ENCODE peak calls at places on chromosomes 13 and 19, in nine cellular contexts. One of them, this sample, is unnamed.

GRCh38 chr19:30371157-30371845 is 883 bp upstream of the ZNF536 start:
- DNase-seq in tibial nerve: no peak
- DNase-seq in PC-3: no peak
- DNase-seq in breast epithelium: no peak
- DNase-seq in CD8-positive, alpha-beta T cell: no peak
- DNase-seq in GM13977: no peak
- DNase-seq in AG09319: no peak
- DNase-seq in neural progenitor cell: no peak
- DNase-seq in K562: no peak
- DNase-seq in this sample: no peak

GRCh38 chr13:30846311-30846710 is 59.8 kb upstream of the MEDAG start:
- DNase-seq in AG09319: no peak
- DNase-seq in tibial nerve: no peak
- DNase-seq in K562: no peak
- DNase-seq in PC-3: no peak
- DNase-seq in breast epithelium: no peak
- DNase-seq in neural progenitor cell: no peak
- DNase-seq in GM13977: no peak
- DNase-seq in CD8-positive, alpha-beta T cell: no peak
- DNase-seq in this sample: no peak

GRCh38 chr13:49259586-49259985 is 11.9 kb downstream of the CDADC1 start:
- DNase-seq in K562: no peak
- DNase-seq in CD8-positive, alpha-beta T cell: no peak
- DNase-seq in GM13977: no peak
- DNase-seq in breast epithelium: no peak
- DNase-seq in PC-3: no peak
- DNase-seq in AG09319: no peak
- DNase-seq in neural progenitor cell: no peak
- DNase-seq in tibial nerve: no peak
- DNase-seq in this sample: no peak

GRCh38 chr19:47418595-47419036 is 711 bp downstream of the MEIS3 start:
- DNase-seq in AG09319: no peak
- DNase-seq in GM13977: no peak
- DNase-seq in neural progenitor cell: no peak
- DNase-seq in K562: no peak
- DNase-seq in PC-3: no peak
- DNase-seq in CD8-positive, alpha-beta T cell: no peak
- DNase-seq in tibial nerve: no peak
- DNase-seq in breast epithelium: no peak
- DNase-seq in this sample: no peak

GRCh38 chr13:20610006-20610405 is 43.0 kb downstream of the IFT88 start:
- DNase-seq in K562: no peak
- DNase-seq in tibial nerve: no peak
- DNase-seq in GM13977: no peak
- DNase-seq in neural progenitor cell: no peak
- DNase-seq in CD8-positive, alpha-beta T cell: no peak
- DNase-seq in breast epithelium: no peak
- DNase-seq in PC-3: no peak
- DNase-seq in AG09319: no peak
- DNase-seq in this sample: no peak

GRCh38 chr13:30196025-30196424 is 111.3 kb downstream of the KATNAL1 start:
- DNase-seq in K562: no peak
- DNase-seq in GM13977: no peak
- DNase-seq in neural progenitor cell: peak; percentile 65
- DNase-seq in breast epithelium: no peak
- DNase-seq in PC-3: peak; percentile 2
- DNase-seq in CD8-positive, alpha-beta T cell: no peak
- DNase-seq in AG09319: no peak
- DNase-seq in tibial nerve: no peak
- DNase-seq in this sample: no peak

GRCh38 chr19:32233885-32234284 is 111.5 kb upstream of the ZNF507 start:
- DNase-seq in PC-3: no peak
- DNase-seq in tibial nerve: no peak
- DNase-seq in AG09319: no peak
- DNase-seq in CD8-positive, alpha-beta T cell: no peak
- DNase-seq in neural progenitor cell: no peak
- DNase-seq in K562: no peak
- DNase-seq in breast epithelium: no peak
- DNase-seq in GM13977: no peak
- DNase-seq in this sample: no peak

GRCh38 chr13:113539176-113539575 is 45.4 kb upstream of the TFDP1 start:
- DNase-seq in PC-3: no peak
- DNase-seq in AG09319: no peak
- DNase-seq in K562: no peak
- DNase-seq in GM13977: no peak
- DNase-seq in neural progenitor cell: no peak
- DNase-seq in tibial nerve: no peak
- DNase-seq in CD8-positive, alpha-beta T cell: no peak
- DNase-seq in breast epithelium: no peak
- DNase-seq in this sample: no peak

GRCh38 chr13:44969858-44970484 is 19.3 kb downstream of the NUFIP1 start:
- DNase-seq in neural progenitor cell: peak; percentile 82
- DNase-seq in breast epithelium: no peak
- DNase-seq in K562: peak; percentile 14
- DNase-seq in tibial nerve: no peak
- DNase-seq in CD8-positive, alpha-beta T cell: no peak
- DNase-seq in PC-3: peak; percentile 70
- DNase-seq in GM13977: peak; percentile 20
- DNase-seq in AG09319: peak; percentile 37
- DNase-seq in this sample: no peak

DNA sequence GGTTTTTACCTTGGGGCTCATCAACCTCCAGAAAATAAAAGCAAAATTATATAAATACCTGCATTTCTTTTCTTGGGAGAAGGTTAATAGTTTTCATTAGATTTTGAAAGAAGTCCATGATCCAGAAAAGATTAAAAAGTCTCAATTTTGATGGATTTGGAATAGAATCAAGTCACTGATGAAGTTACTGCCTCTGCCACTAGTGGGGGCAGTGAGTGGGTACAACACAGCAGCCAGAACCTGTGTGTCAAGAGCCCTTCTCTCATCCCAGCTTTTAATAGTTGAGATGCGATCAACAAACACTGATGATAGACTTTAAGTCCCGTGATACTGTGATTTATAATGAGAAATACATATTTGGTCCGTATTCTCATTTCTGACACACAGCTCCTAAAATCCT is 686.7 kb downstream of the DIAPH3 start:
- DNase-seq in tibial nerve: no peak
- DNase-seq in breast epithelium: no peak
- DNase-seq in neural progenitor cell: no peak
- DNase-seq in K562: peak; percentile 11
- DNase-seq in CD8-positive, alpha-beta T cell: no peak
- DNase-seq in AG09319: no peak
- DNase-seq in PC-3: no peak
- DNase-seq in GM13977: no peak
- DNase-seq in this sample: no peak
- TF ChIP-seq CTCF in tibial nerve: no peak
- TF ChIP-seq CTCF in breast epithelium: no peak
- TF ChIP-seq CTCF in neural progenitor cell: peak; percentile 52
- TF ChIP-seq CTCF in K562: peak; percentile 55
- TF ChIP-seq CTCF in CD8-positive, alpha-beta T cell: no peak
- TF ChIP-seq CTCF in AG09319: peak; percentile 15
- TF ChIP-seq CTCF in PC-3: peak; percentile 41
- TF ChIP-seq CTCF in GM13977: peak; percentile 37
- TF ChIP-seq CTCF in this sample: no peak

GRCh38 chr19:49423985-49424303 is 703 bp upstream of the PTH2 start:
- DNase-seq in tibial nerve: no peak
- DNase-seq in PC-3: no peak
- DNase-seq in K562: no peak
- DNase-seq in CD8-positive, alpha-beta T cell: no peak
- DNase-seq in neural progenitor cell: no peak
- DNase-seq in breast epithelium: no peak
- DNase-seq in GM13977: no peak
- DNase-seq in AG09319: no peak
- DNase-seq in this sample: no peak

GRCh38 chr19:49421039-49421877 is 2.0 kb downstream of the PTH2 start:
- DNase-seq in GM13977: peak; percentile 76
- DNase-seq in PC-3: peak; percentile 47
- DNase-seq in CD8-positive, alpha-beta T cell: no peak
- DNase-seq in AG09319: no peak
- DNase-seq in K562: peak; percentile 96
- DNase-seq in tibial nerve: no peak
- DNase-seq in breast epithelium: peak; percentile 54
- DNase-seq in neural progenitor cell: peak; percentile 98
- DNase-seq in this sample: peak; percentile 48

GRCh38 chr19:49421878-49422202 is 1.4 kb downstream of the PTH2 start:
- DNase-seq in CD8-positive, alpha-beta T cell: no peak
- DNase-seq in AG09319: no peak
- DNase-seq in PC-3: no peak
- DNase-seq in neural progenitor cell: no peak
- DNase-seq in GM13977: no peak
- DNase-seq in tibial nerve: no peak
- DNase-seq in breast epithelium: no peak
- DNase-seq in K562: no peak
- DNase-seq in this sample: no peak

GRCh38 chr19:49423278-49423984 is at the start of gene PTH2:
- DNase-seq in breast epithelium: no peak
- DNase-seq in PC-3: no peak
- DNase-seq in GM13977: no peak
- DNase-seq in K562: no peak
- DNase-seq in neural progenitor cell: no peak
- DNase-seq in AG09319: no peak
- DNase-seq in tibial nerve: no peak
- DNase-seq in CD8-positive, alpha-beta T cell: no peak
- DNase-seq in this sample: no peak

DNA sequence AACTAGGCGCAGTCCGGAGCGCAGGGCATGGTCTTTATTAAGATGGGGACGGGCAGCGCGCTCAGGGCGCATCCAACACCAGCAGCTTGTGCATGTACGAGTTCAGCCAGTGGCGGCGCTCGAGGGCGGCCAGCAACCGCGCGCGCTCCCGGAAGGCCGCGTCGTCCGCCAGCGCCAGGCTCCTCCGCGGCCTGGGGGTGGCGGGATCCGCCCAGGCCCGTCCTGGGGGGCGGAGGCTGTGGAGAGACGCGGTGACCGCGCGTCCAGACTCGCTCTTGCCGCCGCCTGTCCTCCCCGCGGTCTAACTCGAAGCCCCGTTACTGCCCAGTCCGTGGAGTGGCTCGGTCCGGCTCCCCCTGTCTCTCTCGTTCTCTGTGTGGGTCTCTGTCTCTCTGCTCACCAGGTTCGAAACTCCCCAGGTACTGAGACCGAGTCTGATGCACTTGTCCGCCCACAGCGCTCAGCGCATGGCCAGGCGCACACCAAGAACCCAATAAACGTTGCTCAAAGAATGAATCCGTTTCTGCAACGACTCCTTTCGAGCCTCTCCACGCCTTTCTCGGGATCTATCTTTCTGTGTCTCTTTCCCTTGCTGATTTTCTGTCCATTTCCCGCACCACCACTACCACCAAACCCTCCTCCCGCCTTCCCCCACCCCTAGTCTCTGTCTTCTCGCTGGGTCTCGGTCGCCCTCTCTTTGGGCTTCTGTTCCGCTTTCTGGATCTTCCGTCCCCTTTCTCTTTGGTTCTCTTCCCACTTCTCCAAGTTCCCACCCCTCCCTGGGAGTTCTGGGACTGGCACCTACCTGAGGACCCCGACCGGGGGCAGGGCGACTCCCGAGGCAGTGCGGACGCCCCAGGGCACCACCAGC is 599 bp downstream of the PTH2 start:
- DNase-seq in breast epithelium: no peak
- DNase-seq in PC-3: no peak
- DNase-seq in K562: peak; percentile 87
- DNase-seq in AG09319: no peak
- DNase-seq in tibial nerve: no peak
- DNase-seq in GM13977: peak; percentile 68
- DNase-seq in CD8-positive, alpha-beta T cell: no peak
- DNase-seq in neural progenitor cell: peak; percentile 92
- DNase-seq in this sample: no peak
- TF ChIP-seq CTCF in breast epithelium: peak; percentile 12
- TF ChIP-seq CTCF in PC-3: no peak
- TF ChIP-seq CTCF in K562: peak; percentile 79
- TF ChIP-seq CTCF in AG09319: peak; percentile 23
- TF ChIP-seq CTCF in tibial nerve: no peak
- TF ChIP-seq CTCF in GM13977: peak; percentile 55
- TF ChIP-seq CTCF in CD8-positive, alpha-beta T cell: peak; percentile 54
- TF ChIP-seq CTCF in neural progenitor cell: peak; percentile 79
- TF ChIP-seq CTCF in this sample: peak; percentile 50

GRCh38 chr13:79637086-79637763 is 156.3 kb downstream of the NDFIP2 start:
- DNase-seq in PC-3: no peak
- DNase-seq in GM13977: no peak
- DNase-seq in CD8-positive, alpha-beta T cell: no peak
- DNase-seq in tibial nerve: no peak
- DNase-seq in neural progenitor cell: no peak
- DNase-seq in K562: no peak
- DNase-seq in breast epithelium: no peak
- DNase-seq in AG09319: no peak
- DNase-seq in this sample: no peak

GRCh38 chr13:79625517-79625916 is 144.6 kb downstream of the NDFIP2 start:
- DNase-seq in AG09319: no peak
- DNase-seq in GM13977: no peak
- DNase-seq in CD8-positive, alpha-beta T cell: no peak
- DNase-seq in tibial nerve: no peak
- DNase-seq in K562: no peak
- DNase-seq in breast epithelium: no peak
- DNase-seq in PC-3: no peak
- DNase-seq in neural progenitor cell: no peak
- DNase-seq in this sample: no peak

GRCh38 chr13:79628463-79628862 is 147.5 kb downstream of the NDFIP2 start:
- DNase-seq in K562: no peak
- DNase-seq in AG09319: no peak
- DNase-seq in PC-3: no peak
- DNase-seq in neural progenitor cell: no peak
- DNase-seq in CD8-positive, alpha-beta T cell: no peak
- DNase-seq in tibial nerve: no peak
- DNase-seq in GM13977: no peak
- DNase-seq in breast epithelium: no peak
- DNase-seq in this sample: no peak

GRCh38 chr13:79626924-79627323 is 146.0 kb downstream of the NDFIP2 start:
- DNase-seq in breast epithelium: no peak
- DNase-seq in K562: no peak
- DNase-seq in CD8-positive, alpha-beta T cell: no peak
- DNase-seq in neural progenitor cell: no peak
- DNase-seq in PC-3: no peak
- DNase-seq in tibial nerve: no peak
- DNase-seq in GM13977: no peak
- DNase-seq in AG09319: no peak
- DNase-seq in this sample: no peak

GRCh38 chr13:79631260-79631659 is 150.3 kb downstream of the NDFIP2 start:
- DNase-seq in PC-3: peak; percentile 95
- DNase-seq in GM13977: no peak
- DNase-seq in CD8-positive, alpha-beta T cell: no peak
- DNase-seq in K562: no peak
- DNase-seq in neural progenitor cell: no peak
- DNase-seq in breast epithelium: peak; percentile 65
- DNase-seq in AG09319: peak; percentile 69
- DNase-seq in tibial nerve: no peak
- DNase-seq in this sample: no peak
- TF ChIP-seq CTCF in PC-3: peak; percentile 70
- TF ChIP-seq CTCF in GM13977: no peak
- TF ChIP-seq CTCF in CD8-positive, alpha-beta T cell: no peak
- TF ChIP-seq CTCF in K562: no peak
- TF ChIP-seq CTCF in neural progenitor cell: peak; percentile 42
- TF ChIP-seq CTCF in breast epithelium: no peak
- TF ChIP-seq CTCF in AG09319: peak; percentile 46
- TF ChIP-seq CTCF in tibial nerve: no peak
- TF ChIP-seq CTCF in this sample: no peak

DNA sequence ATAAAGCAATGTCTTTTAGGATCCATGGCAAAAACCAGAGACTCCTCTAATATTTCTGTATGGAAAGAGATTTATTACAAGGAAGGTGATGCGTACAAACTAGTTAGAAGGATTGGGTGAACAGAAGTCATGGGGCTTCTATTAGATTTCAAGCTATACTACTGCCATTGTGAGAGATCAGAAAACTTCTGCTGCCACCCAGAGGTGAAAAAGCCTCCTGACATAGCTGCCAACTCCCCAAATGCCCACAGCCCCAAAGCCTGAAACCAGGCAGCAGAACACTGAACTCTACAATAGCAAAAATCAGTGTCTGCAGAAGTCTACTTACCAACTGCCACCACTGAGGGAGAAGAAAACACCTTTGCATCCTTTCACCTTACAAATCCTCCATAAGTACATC is 379.0 kb upstream of the MIR17HG start:
- DNase-seq in CD8-positive, alpha-beta T cell: no peak
- DNase-seq in GM13977: peak; percentile 4
- DNase-seq in AG09319: no peak
- DNase-seq in K562: no peak
- DNase-seq in PC-3: peak; percentile 65
- DNase-seq in tibial nerve: no peak
- DNase-seq in neural progenitor cell: peak; percentile 65
- DNase-seq in breast epithelium: no peak
- DNase-seq in this sample: no peak
- TF ChIP-seq CTCF in CD8-positive, alpha-beta T cell: no peak
- TF ChIP-seq CTCF in GM13977: peak; percentile 18
- TF ChIP-seq CTCF in AG09319: no peak
- TF ChIP-seq CTCF in K562: peak; percentile 38
- TF ChIP-seq CTCF in PC-3: peak; percentile 74
- TF ChIP-seq CTCF in tibial nerve: peak; percentile 9
- TF ChIP-seq CTCF in neural progenitor cell: peak; percentile 67
- TF ChIP-seq CTCF in breast epithelium: no peak
- TF ChIP-seq CTCF in this sample: no peak

This sample was measured in mesothelial cell of epicardium.